ENCODE peak calls at places on chromosomes 11 and 22, in seven cellular contexts. One of them, this sample, is unnamed. For H3K9me3, the result is how much of the 10 kb centered on the place peaks cover.

GRCh38 chr11:122751298-122752070 is 86.8 kb upstream of the CRTAM start:
- DNase-seq in left lung: no peak
- DNase-seq in cardiac muscle cell: no peak
- DNase-seq in heart right ventricle: no peak
- DNase-seq in naive thymus-derived CD4-positive, alpha-beta T cell: no peak
- DNase-seq in AG04450: no peak
- DNase-seq in Karpas-422: no peak
- DNase-seq in this sample: no peak

GRCh38 chr22:40050258-40050657 is 55.5 kb downstream of the FAM83F start:
- DNase-seq in AG04450: no peak
- DNase-seq in cardiac muscle cell: no peak
- DNase-seq in Karpas-422: peak
- DNase-seq in left lung: no peak
- DNase-seq in naive thymus-derived CD4-positive, alpha-beta T cell: no peak
- DNase-seq in heart right ventricle: no peak
- DNase-seq in this sample: no peak

GRCh38 chr11:65489061-65489705 is 9.7 kb upstream of the MALAT1 start:
- DNase-seq in cardiac muscle cell: peak
- DNase-seq in naive thymus-derived CD4-positive, alpha-beta T cell: no peak
- DNase-seq in heart right ventricle: peak
- DNase-seq in AG04450: no peak
- DNase-seq in Karpas-422: no peak
- DNase-seq in left lung: no peak
- DNase-seq in this sample: no peak

GRCh38 chr22:24021304-24021703 is 10.2 kb downstream of the CABIN1 start:
- DNase-seq in cardiac muscle cell: no peak
- DNase-seq in naive thymus-derived CD4-positive, alpha-beta T cell: no peak
- DNase-seq in Karpas-422: peak
- DNase-seq in heart right ventricle: no peak
- DNase-seq in left lung: no peak
- DNase-seq in AG04450: no peak
- DNase-seq in this sample: no peak

GRCh38 chr11:2752923-2753322 is 53.1 kb upstream of the KCNQ1OT1 start:
- DNase-seq in heart right ventricle: no peak
- DNase-seq in left lung: no peak
- DNase-seq in Karpas-422: no peak
- DNase-seq in AG04450: no peak
- DNase-seq in cardiac muscle cell: no peak
- DNase-seq in naive thymus-derived CD4-positive, alpha-beta T cell: no peak
- DNase-seq in this sample: no peak

GRCh38 chr11:31449040-31449439 is 60.4 kb downstream of the IMMP1L start:
- DNase-seq in cardiac muscle cell: no peak
- DNase-seq in heart right ventricle: no peak
- DNase-seq in AG04450: no peak
- DNase-seq in naive thymus-derived CD4-positive, alpha-beta T cell: no peak
- DNase-seq in left lung: no peak
- DNase-seq in Karpas-422: no peak
- DNase-seq in this sample: no peak

GRCh38 chr11:2382129-2382517 is 5.0 kb downstream of the CD81 start:
- DNase-seq in Karpas-422: peak
- DNase-seq in naive thymus-derived CD4-positive, alpha-beta T cell: no peak
- DNase-seq in cardiac muscle cell: no peak
- DNase-seq in AG04450: no peak
- DNase-seq in heart right ventricle: no peak
- DNase-seq in left lung: peak
- DNase-seq in this sample: no peak

GRCh38 chr11:60370811-60371297 is 7.5 kb upstream of the MS4A7 start:
- DNase-seq in Karpas-422: no peak
- DNase-seq in AG04450: no peak
- DNase-seq in heart right ventricle: no peak
- DNase-seq in naive thymus-derived CD4-positive, alpha-beta T cell: no peak
- DNase-seq in left lung: no peak
- DNase-seq in cardiac muscle cell: no peak
- DNase-seq in this sample: no peak

GRCh38 chr11:69992943-69993694 is 85.0 kb upstream of the ANO1 start:
- DNase-seq in heart right ventricle: no peak
- DNase-seq in left lung: no peak
- DNase-seq in AG04450: no peak
- DNase-seq in Karpas-422: no peak
- DNase-seq in cardiac muscle cell: no peak
- DNase-seq in naive thymus-derived CD4-positive, alpha-beta T cell: no peak
- DNase-seq in this sample: no peak

GRCh38 chr11:16925495-16926065 is 88.6 kb downstream of the PLEKHA7 start:
- DNase-seq in AG04450: no peak
- DNase-seq in Karpas-422: no peak
- DNase-seq in heart right ventricle: peak
- DNase-seq in cardiac muscle cell: peak
- DNase-seq in naive thymus-derived CD4-positive, alpha-beta T cell: no peak
- DNase-seq in left lung: peak
- DNase-seq in this sample: no peak

GRCh38 chr11:130278151-130278550 is 36.6 kb downstream of the ZBTB44 start:
- DNase-seq in cardiac muscle cell: no peak
- DNase-seq in naive thymus-derived CD4-positive, alpha-beta T cell: no peak
- DNase-seq in AG04450: no peak
- DNase-seq in left lung: no peak
- DNase-seq in Karpas-422: no peak
- DNase-seq in heart right ventricle: no peak
- DNase-seq in this sample: no peak

GRCh38 chr11:72379384-72380131 is 54.8 kb downstream of the CLPB start:
- DNase-seq in AG04450: no peak
- DNase-seq in Karpas-422: no peak
- DNase-seq in cardiac muscle cell: no peak
- DNase-seq in left lung: no peak
- DNase-seq in naive thymus-derived CD4-positive, alpha-beta T cell: no peak
- DNase-seq in heart right ventricle: no peak
- DNase-seq in this sample: no peak

GRCh38 chr22:21593406-21594232 is 26.1 kb downstream of the UBE2L3 start:
- DNase-seq in cardiac muscle cell: no peak
- DNase-seq in naive thymus-derived CD4-positive, alpha-beta T cell: no peak
- DNase-seq in AG04450: no peak
- DNase-seq in heart right ventricle: peak
- DNase-seq in left lung: no peak
- DNase-seq in Karpas-422: no peak
- DNase-seq in this sample: no peak

GRCh38 chr22:42294034-42294985 is 23.9 kb upstream of the TCF20 start:
- DNase-seq in heart right ventricle: peak
- DNase-seq in Karpas-422: no peak
- DNase-seq in AG04450: no peak
- DNase-seq in cardiac muscle cell: peak
- DNase-seq in left lung: peak
- DNase-seq in naive thymus-derived CD4-positive, alpha-beta T cell: peak
- DNase-seq in this sample: no peak

GRCh38 chr11:17700991-17701390 is 18.4 kb upstream of the MYOD1 start:
- DNase-seq in cardiac muscle cell: no peak
- DNase-seq in left lung: no peak
- DNase-seq in Karpas-422: no peak
- DNase-seq in heart right ventricle: no peak
- DNase-seq in naive thymus-derived CD4-positive, alpha-beta T cell: no peak
- DNase-seq in AG04450: no peak
- DNase-seq in this sample: no peak

GRCh38 chr22:41963453-41964105 is 5.7 kb upstream of the SEPTIN3 start:
- DNase-seq in cardiac muscle cell: no peak
- DNase-seq in Karpas-422: peak
- DNase-seq in heart right ventricle: no peak
- DNase-seq in AG04450: no peak
- DNase-seq in naive thymus-derived CD4-positive, alpha-beta T cell: no peak
- DNase-seq in left lung: peak
- DNase-seq in this sample: no peak

GRCh38 chr11:16921019-16921418 is 93.2 kb downstream of the PLEKHA7 start:
- DNase-seq in naive thymus-derived CD4-positive, alpha-beta T cell: no peak
- DNase-seq in AG04450: no peak
- DNase-seq in left lung: no peak
- DNase-seq in heart right ventricle: no peak
- DNase-seq in Karpas-422: no peak
- DNase-seq in cardiac muscle cell: no peak
- DNase-seq in this sample: no peak

GRCh38 chr22:45438364-45438763 is 24.9 kb downstream of the RIBC2 start:
- DNase-seq in naive thymus-derived CD4-positive, alpha-beta T cell: no peak
- DNase-seq in AG04450: peak
- DNase-seq in left lung: no peak
- DNase-seq in cardiac muscle cell: no peak
- DNase-seq in heart right ventricle: no peak
- DNase-seq in Karpas-422: no peak
- DNase-seq in this sample: no peak

GRCh38 chr11:115942043-115942442 is 437.8 kb upstream of the CADM1 start:
- DNase-seq in AG04450: no peak
- DNase-seq in naive thymus-derived CD4-positive, alpha-beta T cell: no peak
- DNase-seq in heart right ventricle: no peak
- DNase-seq in Karpas-422: no peak
- DNase-seq in cardiac muscle cell: no peak
- DNase-seq in left lung: no peak
- DNase-seq in this sample: no peak

GRCh38 chr11:64868904-64869570 is 9.4 kb downstream of the EHD1 start:
- DNase-seq in heart right ventricle: peak
- DNase-seq in cardiac muscle cell: peak
- DNase-seq in left lung: no peak
- DNase-seq in Karpas-422: no peak
- DNase-seq in naive thymus-derived CD4-positive, alpha-beta T cell: no peak
- DNase-seq in AG04450: peak
- DNase-seq in this sample: no peak

GRCh38 chr11:131579932-131580387 is 209.5 kb downstream of the NTM start:
- DNase-seq in Karpas-422: peak
- DNase-seq in cardiac muscle cell: peak
- DNase-seq in heart right ventricle: no peak
- DNase-seq in AG04450: no peak
- DNase-seq in left lung: no peak
- DNase-seq in naive thymus-derived CD4-positive, alpha-beta T cell: no peak
- DNase-seq in this sample: no peak

GRCh38 chr22:22720201-22720723 is 75.8 kb downstream of the GGTLC2 start:
- DNase-seq in cardiac muscle cell: no peak
- DNase-seq in heart right ventricle: no peak
- DNase-seq in Karpas-422: peak
- DNase-seq in naive thymus-derived CD4-positive, alpha-beta T cell: no peak
- DNase-seq in AG04450: no peak
- DNase-seq in left lung: no peak
- DNase-seq in this sample: no peak

GRCh38 chr22:45946805-45947600 is 30.0 kb downstream of the WNT7B start:
- DNase-seq in naive thymus-derived CD4-positive, alpha-beta T cell: no peak
- DNase-seq in left lung: no peak
- DNase-seq in AG04450: no peak
- DNase-seq in cardiac muscle cell: no peak
- DNase-seq in Karpas-422: peak
- DNase-seq in heart right ventricle: no peak
- DNase-seq in this sample: no peak

GRCh38 chr11:65558785-65559509 is 788 bp upstream of the LTBP3 start:
- DNase-seq in Karpas-422: no peak
- DNase-seq in heart right ventricle: peak
- DNase-seq in cardiac muscle cell: no peak
- DNase-seq in left lung: no peak
- DNase-seq in AG04450: no peak
- DNase-seq in naive thymus-derived CD4-positive, alpha-beta T cell: no peak
- DNase-seq in this sample: no peak

GRCh38 chr22:47458348-47458747 is 695.9 kb downstream of the TBC1D22A start:
- DNase-seq in naive thymus-derived CD4-positive, alpha-beta T cell: no peak
- DNase-seq in AG04450: no peak
- DNase-seq in left lung: no peak
- DNase-seq in heart right ventricle: no peak
- DNase-seq in Karpas-422: no peak
- DNase-seq in cardiac muscle cell: no peak
- DNase-seq in this sample: no peak
- H3K9me3 ChIP-seq in naive thymus-derived CD4-positive, alpha-beta T cell: under half
- H3K9me3 ChIP-seq in AG04450: under half
- H3K9me3 ChIP-seq in left lung: under half
- H3K9me3 ChIP-seq in heart right ventricle: under half
- H3K9me3 ChIP-seq in Karpas-422: under half
- H3K9me3 ChIP-seq in cardiac muscle cell: under half
- H3K9me3 ChIP-seq in this sample: under half

DNA sequence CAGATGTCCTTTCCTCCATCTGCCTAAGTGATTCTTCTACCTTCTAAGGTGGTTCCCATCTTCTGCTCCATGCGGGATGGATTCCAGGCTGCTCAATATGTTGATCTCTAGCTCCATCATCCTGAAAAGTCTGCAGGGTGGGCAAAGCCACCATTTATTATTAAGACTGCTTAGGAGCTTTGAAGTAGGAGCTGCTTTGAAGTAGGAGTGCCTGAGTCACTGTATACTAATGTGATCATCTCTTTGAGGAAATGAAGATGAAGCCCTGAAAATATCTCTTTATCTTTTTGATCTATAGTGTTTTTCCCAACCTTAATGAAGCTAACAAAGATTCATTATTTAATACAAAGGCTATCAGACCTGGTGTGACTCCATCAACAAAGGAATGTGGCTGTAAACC is 13.1 kb downstream of the HEPHL1 start:
- DNase-seq in Karpas-422: no peak
- DNase-seq in AG04450: no peak
- DNase-seq in left lung: no peak
- DNase-seq in naive thymus-derived CD4-positive, alpha-beta T cell: no peak
- DNase-seq in heart right ventricle: no peak
- DNase-seq in cardiac muscle cell: no peak
- DNase-seq in this sample: no peak
- H3K9me3 ChIP-seq in Karpas-422: under half
- H3K9me3 ChIP-seq in AG04450: under half
- H3K9me3 ChIP-seq in left lung: under half
- H3K9me3 ChIP-seq in naive thymus-derived CD4-positive, alpha-beta T cell: under half
- H3K9me3 ChIP-seq in heart right ventricle: under half
- H3K9me3 ChIP-seq in cardiac muscle cell: under half
- H3K9me3 ChIP-seq in this sample: under half

GRCh38 chr11:41849250-41849649 is 389.8 kb upstream of the LRRC4C start:
- DNase-seq in Karpas-422: no peak
- DNase-seq in left lung: no peak
- DNase-seq in heart right ventricle: no peak
- DNase-seq in cardiac muscle cell: no peak
- DNase-seq in AG04450: no peak
- DNase-seq in naive thymus-derived CD4-positive, alpha-beta T cell: no peak
- DNase-seq in this sample: no peak
- H3K9me3 ChIP-seq in Karpas-422: under half
- H3K9me3 ChIP-seq in left lung: under half
- H3K9me3 ChIP-seq in heart right ventricle: under half
- H3K9me3 ChIP-seq in cardiac muscle cell: under half
- H3K9me3 ChIP-seq in AG04450: under half
- H3K9me3 ChIP-seq in naive thymus-derived CD4-positive, alpha-beta T cell: under half
- H3K9me3 ChIP-seq in this sample: under half

GRCh38 chr22:47435204-47435487 is 672.7 kb downstream of the TBC1D22A start:
- DNase-seq in heart right ventricle: no peak
- DNase-seq in Karpas-422: no peak
- DNase-seq in AG04450: no peak
- DNase-seq in cardiac muscle cell: no peak
- DNase-seq in naive thymus-derived CD4-positive, alpha-beta T cell: no peak
- DNase-seq in left lung: no peak
- DNase-seq in this sample: no peak

GRCh38 chr22:47432683-47433082 is 670.2 kb downstream of the TBC1D22A start:
- DNase-seq in cardiac muscle cell: no peak
- DNase-seq in Karpas-422: no peak
- DNase-seq in heart right ventricle: no peak
- DNase-seq in AG04450: no peak
- DNase-seq in naive thymus-derived CD4-positive, alpha-beta T cell: no peak
- DNase-seq in left lung: no peak
- DNase-seq in this sample: no peak

GRCh38 chr22:47435826-47436225 is 673.4 kb downstream of the TBC1D22A start:
- DNase-seq in heart right ventricle: no peak
- DNase-seq in left lung: no peak
- DNase-seq in Karpas-422: no peak
- DNase-seq in cardiac muscle cell: no peak
- DNase-seq in AG04450: no peak
- DNase-seq in naive thymus-derived CD4-positive, alpha-beta T cell: no peak
- DNase-seq in this sample: no peak

GRCh38 chr22:47433627-47434026 is 671.2 kb downstream of the TBC1D22A start:
- DNase-seq in AG04450: no peak
- DNase-seq in heart right ventricle: no peak
- DNase-seq in left lung: no peak
- DNase-seq in Karpas-422: no peak
- DNase-seq in cardiac muscle cell: no peak
- DNase-seq in naive thymus-derived CD4-positive, alpha-beta T cell: no peak
- DNase-seq in this sample: no peak

GRCh38 chr22:47434336-47435203 is 672.1 kb downstream of the TBC1D22A start:
- DNase-seq in naive thymus-derived CD4-positive, alpha-beta T cell: no peak
- DNase-seq in Karpas-422: no peak
- DNase-seq in cardiac muscle cell: no peak
- DNase-seq in heart right ventricle: no peak
- DNase-seq in AG04450: no peak
- DNase-seq in left lung: no peak
- DNase-seq in this sample: no peak
- H3K9me3 ChIP-seq in naive thymus-derived CD4-positive, alpha-beta T cell: under half
- H3K9me3 ChIP-seq in Karpas-422: under half
- H3K9me3 ChIP-seq in cardiac muscle cell: under half
- H3K9me3 ChIP-seq in heart right ventricle: under half
- H3K9me3 ChIP-seq in AG04450: under half
- H3K9me3 ChIP-seq in left lung: under half
- H3K9me3 ChIP-seq in this sample: under half

This sample was measured in T-helper 17 cell.